ENCODE peak calls at places on chromosomes 11 and 22, in ten cellular contexts. One of them, this sample, is unnamed. For H3K36me3, the result is how much of the 10 kb centered on the place peaks cover.

GRCh38 chr22:23888615-23889401 is 5.4 kb upstream of the MIF start:
- DNase-seq in H1: no peak
- DNase-seq in CD8-positive, alpha-beta memory T cell: no peak
- DNase-seq in mesendoderm: peak
- DNase-seq in tibial nerve: no peak
- DNase-seq in body of pancreas: no peak
- DNase-seq in cardiac muscle cell: peak
- DNase-seq in right atrium auricular region: no peak
- DNase-seq in adrenal gland: no peak
- DNase-seq in BE2C: no peak
- DNase-seq in this sample: no peak

GRCh38 chr22:24965822-24966626 is 13.5 kb downstream of the KIAA1671 start:
- DNase-seq in H1: no peak
- DNase-seq in CD8-positive, alpha-beta memory T cell: no peak
- DNase-seq in mesendoderm: no peak
- DNase-seq in tibial nerve: peak
- DNase-seq in body of pancreas: peak
- DNase-seq in cardiac muscle cell: no peak
- DNase-seq in right atrium auricular region: no peak
- DNase-seq in adrenal gland: peak
- DNase-seq in BE2C: no peak
- DNase-seq in this sample: no peak

GRCh38 chr11:83721286-83721685 is 435.1 kb upstream of the CCDC90B start:
- DNase-seq in H1: no peak
- DNase-seq in CD8-positive, alpha-beta memory T cell: no peak
- DNase-seq in mesendoderm: peak
- DNase-seq in tibial nerve: no peak
- DNase-seq in body of pancreas: no peak
- DNase-seq in cardiac muscle cell: no peak
- DNase-seq in right atrium auricular region: no peak
- DNase-seq in adrenal gland: peak
- DNase-seq in BE2C: no peak
- DNase-seq in this sample: no peak

GRCh38 chr22:42915980-42916765 is 59.1 kb upstream of the ARFGAP3 start:
- DNase-seq in H1: peak
- DNase-seq in CD8-positive, alpha-beta memory T cell: no peak
- DNase-seq in mesendoderm: peak
- DNase-seq in tibial nerve: no peak
- DNase-seq in body of pancreas: peak
- DNase-seq in cardiac muscle cell: no peak
- DNase-seq in right atrium auricular region: no peak
- DNase-seq in adrenal gland: no peak
- DNase-seq in BE2C: no peak
- DNase-seq in this sample: no peak

GRCh38 chr22:23608583-23608982 is 23.5 kb downstream of the DRICH1 start:
- DNase-seq in H1: peak
- DNase-seq in CD8-positive, alpha-beta memory T cell: no peak
- DNase-seq in mesendoderm: peak
- DNase-seq in tibial nerve: no peak
- DNase-seq in body of pancreas: no peak
- DNase-seq in cardiac muscle cell: peak
- DNase-seq in right atrium auricular region: no peak
- DNase-seq in adrenal gland: no peak
- DNase-seq in BE2C: no peak
- DNase-seq in this sample: no peak

GRCh38 chr11:76660533-76661305 is 9.8 kb downstream of the LRRC32 start:
- DNase-seq in H1: no peak
- DNase-seq in CD8-positive, alpha-beta memory T cell: no peak
- DNase-seq in mesendoderm: no peak
- DNase-seq in tibial nerve: no peak
- DNase-seq in body of pancreas: no peak
- DNase-seq in cardiac muscle cell: no peak
- DNase-seq in right atrium auricular region: no peak
- DNase-seq in adrenal gland: no peak
- DNase-seq in BE2C: no peak
- DNase-seq in this sample: no peak

GRCh38 chr11:64799256-64799924 is 3.6 kb downstream of the MAP4K2 start:
- DNase-seq in H1: no peak
- DNase-seq in CD8-positive, alpha-beta memory T cell: no peak
- DNase-seq in mesendoderm: no peak
- DNase-seq in tibial nerve: no peak
- DNase-seq in body of pancreas: no peak
- DNase-seq in cardiac muscle cell: no peak
- DNase-seq in right atrium auricular region: no peak
- DNase-seq in adrenal gland: no peak
- DNase-seq in BE2C: no peak
- DNase-seq in this sample: no peak

GRCh38 chr22:48960981-48961655 is 866.6 kb downstream of the BRD1 start:
- DNase-seq in H1: peak
- DNase-seq in CD8-positive, alpha-beta memory T cell: no peak
- DNase-seq in mesendoderm: peak
- DNase-seq in tibial nerve: no peak
- DNase-seq in body of pancreas: no peak
- DNase-seq in cardiac muscle cell: no peak
- DNase-seq in right atrium auricular region: peak
- DNase-seq in adrenal gland: no peak
- DNase-seq in BE2C: no peak
- DNase-seq in this sample: no peak

GRCh38 chr11:36455658-36456111 is 54.4 kb downstream of the TRAF6 start:
- DNase-seq in H1: no peak
- DNase-seq in CD8-positive, alpha-beta memory T cell: no peak
- DNase-seq in mesendoderm: peak
- DNase-seq in tibial nerve: peak
- DNase-seq in body of pancreas: peak
- DNase-seq in cardiac muscle cell: peak
- DNase-seq in right atrium auricular region: peak
- DNase-seq in adrenal gland: peak
- DNase-seq in BE2C: peak
- DNase-seq in this sample: no peak

GRCh38 chr22:32444068-32444467 is 20.2 kb downstream of the BPIFC start:
- DNase-seq in H1: no peak
- DNase-seq in CD8-positive, alpha-beta memory T cell: no peak
- DNase-seq in mesendoderm: peak
- DNase-seq in tibial nerve: no peak
- DNase-seq in body of pancreas: no peak
- DNase-seq in cardiac muscle cell: peak
- DNase-seq in right atrium auricular region: no peak
- DNase-seq in adrenal gland: no peak
- DNase-seq in BE2C: peak
- DNase-seq in this sample: no peak

GRCh38 chr11:82763167-82763566 is 29.5 kb upstream of the FAM181B start:
- DNase-seq in H1: no peak
- DNase-seq in CD8-positive, alpha-beta memory T cell: no peak
- DNase-seq in mesendoderm: no peak
- DNase-seq in tibial nerve: no peak
- DNase-seq in body of pancreas: no peak
- DNase-seq in cardiac muscle cell: no peak
- DNase-seq in right atrium auricular region: no peak
- DNase-seq in adrenal gland: no peak
- DNase-seq in BE2C: no peak
- DNase-seq in this sample: no peak

GRCh38 chr22:46113910-46114517 is 36.3 kb upstream of the PPARA start:
- DNase-seq in H1: no peak
- DNase-seq in CD8-positive, alpha-beta memory T cell: no peak
- DNase-seq in mesendoderm: no peak
- DNase-seq in tibial nerve: no peak
- DNase-seq in body of pancreas: no peak
- DNase-seq in cardiac muscle cell: no peak
- DNase-seq in right atrium auricular region: no peak
- DNase-seq in adrenal gland: no peak
- DNase-seq in BE2C: peak
- DNase-seq in this sample: no peak

GRCh38 chr11:103585401-103585800 is 451.0 kb upstream of the DDI1 start:
- DNase-seq in H1: no peak
- DNase-seq in CD8-positive, alpha-beta memory T cell: no peak
- DNase-seq in mesendoderm: no peak
- DNase-seq in tibial nerve: no peak
- DNase-seq in body of pancreas: no peak
- DNase-seq in cardiac muscle cell: no peak
- DNase-seq in right atrium auricular region: no peak
- DNase-seq in adrenal gland: no peak
- DNase-seq in BE2C: no peak
- DNase-seq in this sample: no peak
- H3K36me3 ChIP-seq in H1: under half
- H3K36me3 ChIP-seq in CD8-positive, alpha-beta memory T cell: under half
- H3K36me3 ChIP-seq in mesendoderm: under half
- H3K36me3 ChIP-seq in tibial nerve: under half
- H3K36me3 ChIP-seq in body of pancreas: under half
- H3K36me3 ChIP-seq in cardiac muscle cell: under half
- H3K36me3 ChIP-seq in right atrium auricular region: under half
- H3K36me3 ChIP-seq in adrenal gland: under half
- H3K36me3 ChIP-seq in BE2C: under half
- H3K36me3 ChIP-seq in this sample: under half

DNA sequence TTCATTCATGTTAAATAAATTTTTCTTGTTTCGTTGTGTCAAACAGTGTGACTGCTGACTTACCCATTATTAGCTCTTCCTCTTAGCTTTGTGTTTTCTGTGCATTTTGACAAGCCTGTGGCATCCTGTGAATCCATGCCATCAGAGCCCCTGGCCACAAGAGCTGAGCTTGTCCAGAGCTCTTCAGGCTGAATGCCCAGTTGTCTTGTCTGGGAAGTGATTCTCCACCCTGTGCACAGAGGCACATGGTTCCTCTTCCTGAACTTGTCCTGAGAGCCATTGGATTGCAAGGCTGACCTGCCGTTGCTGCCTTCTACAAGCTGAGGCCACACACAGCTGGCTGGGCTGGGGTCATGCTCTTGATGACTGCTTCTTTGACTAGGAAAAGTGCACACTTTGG is 64.1 kb downstream of the PPP6R3 start:
- DNase-seq in H1: no peak
- DNase-seq in CD8-positive, alpha-beta memory T cell: no peak
- DNase-seq in mesendoderm: no peak
- DNase-seq in tibial nerve: no peak
- DNase-seq in body of pancreas: no peak
- DNase-seq in cardiac muscle cell: no peak
- DNase-seq in right atrium auricular region: no peak
- DNase-seq in adrenal gland: no peak
- DNase-seq in BE2C: no peak
- DNase-seq in this sample: no peak
- H3K36me3 ChIP-seq in H1: under half
- H3K36me3 ChIP-seq in CD8-positive, alpha-beta memory T cell: half or more
- H3K36me3 ChIP-seq in mesendoderm: under half
- H3K36me3 ChIP-seq in tibial nerve: under half
- H3K36me3 ChIP-seq in body of pancreas: under half
- H3K36me3 ChIP-seq in cardiac muscle cell: under half
- H3K36me3 ChIP-seq in right atrium auricular region: under half
- H3K36me3 ChIP-seq in adrenal gland: under half
- H3K36me3 ChIP-seq in BE2C: half or more
- H3K36me3 ChIP-seq in this sample: under half

DNA sequence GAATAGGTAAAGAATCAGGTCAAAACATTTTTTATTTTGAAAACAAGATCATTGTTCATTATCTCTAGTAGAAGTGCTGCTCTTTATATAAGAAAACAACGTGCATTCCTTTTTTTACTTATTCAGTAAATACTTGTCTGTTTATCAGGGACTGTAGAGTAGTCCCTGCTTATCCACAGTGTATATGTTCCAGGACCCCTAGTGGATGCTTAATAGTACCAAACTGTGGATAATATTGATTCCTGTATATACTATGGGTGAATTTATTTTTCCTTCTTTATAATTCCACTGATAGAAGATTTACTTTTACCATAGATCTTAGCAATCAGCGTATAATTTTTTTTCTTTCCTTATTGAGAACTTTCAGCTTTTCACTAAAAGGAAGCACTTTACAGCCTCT is 32.6 kb downstream of the CEP295 start:
- DNase-seq in H1: no peak
- DNase-seq in CD8-positive, alpha-beta memory T cell: no peak
- DNase-seq in mesendoderm: no peak
- DNase-seq in tibial nerve: no peak
- DNase-seq in body of pancreas: no peak
- DNase-seq in cardiac muscle cell: peak
- DNase-seq in right atrium auricular region: no peak
- DNase-seq in adrenal gland: no peak
- DNase-seq in BE2C: no peak
- DNase-seq in this sample: no peak
- H3K36me3 ChIP-seq in H1: under half
- H3K36me3 ChIP-seq in CD8-positive, alpha-beta memory T cell: under half
- H3K36me3 ChIP-seq in mesendoderm: under half
- H3K36me3 ChIP-seq in tibial nerve: under half
- H3K36me3 ChIP-seq in body of pancreas: under half
- H3K36me3 ChIP-seq in cardiac muscle cell: half or more
- H3K36me3 ChIP-seq in right atrium auricular region: half or more
- H3K36me3 ChIP-seq in adrenal gland: under half
- H3K36me3 ChIP-seq in BE2C: half or more
- H3K36me3 ChIP-seq in this sample: under half

GRCh38 chr11:3030289-3031070 is 26.7 kb downstream of the CARS1 start:
- DNase-seq in H1: no peak
- DNase-seq in CD8-positive, alpha-beta memory T cell: no peak
- DNase-seq in mesendoderm: no peak
- DNase-seq in tibial nerve: no peak
- DNase-seq in body of pancreas: no peak
- DNase-seq in cardiac muscle cell: no peak
- DNase-seq in right atrium auricular region: no peak
- DNase-seq in adrenal gland: no peak
- DNase-seq in BE2C: no peak
- DNase-seq in this sample: no peak

GRCh38 chr11:3022982-3023381 is 30.9 kb upstream of the NAP1L4 start:
- DNase-seq in H1: no peak
- DNase-seq in CD8-positive, alpha-beta memory T cell: no peak
- DNase-seq in mesendoderm: peak
- DNase-seq in tibial nerve: no peak
- DNase-seq in body of pancreas: no peak
- DNase-seq in cardiac muscle cell: peak
- DNase-seq in right atrium auricular region: no peak
- DNase-seq in adrenal gland: no peak
- DNase-seq in BE2C: no peak
- DNase-seq in this sample: no peak

GRCh38 chr11:3026803-3027202 is 30.4 kb downstream of the CARS1 start:
- DNase-seq in H1: no peak
- DNase-seq in CD8-positive, alpha-beta memory T cell: no peak
- DNase-seq in mesendoderm: no peak
- DNase-seq in tibial nerve: no peak
- DNase-seq in body of pancreas: no peak
- DNase-seq in cardiac muscle cell: no peak
- DNase-seq in right atrium auricular region: no peak
- DNase-seq in adrenal gland: no peak
- DNase-seq in BE2C: no peak
- DNase-seq in this sample: no peak

GRCh38 chr11:3028808-3029207 is 28.4 kb downstream of the CARS1 start:
- DNase-seq in H1: no peak
- DNase-seq in CD8-positive, alpha-beta memory T cell: no peak
- DNase-seq in mesendoderm: no peak
- DNase-seq in tibial nerve: no peak
- DNase-seq in body of pancreas: no peak
- DNase-seq in cardiac muscle cell: no peak
- DNase-seq in right atrium auricular region: no peak
- DNase-seq in adrenal gland: no peak
- DNase-seq in BE2C: no peak
- DNase-seq in this sample: no peak
- H3K36me3 ChIP-seq in H1: under half
- H3K36me3 ChIP-seq in CD8-positive, alpha-beta memory T cell: under half
- H3K36me3 ChIP-seq in mesendoderm: under half
- H3K36me3 ChIP-seq in tibial nerve: under half
- H3K36me3 ChIP-seq in body of pancreas: under half
- H3K36me3 ChIP-seq in cardiac muscle cell: under half
- H3K36me3 ChIP-seq in right atrium auricular region: half or more
- H3K36me3 ChIP-seq in adrenal gland: half or more
- H3K36me3 ChIP-seq in BE2C: under half
- H3K36me3 ChIP-seq in this sample: half or more

GRCh38 chr22:21771631-21771976 is 36.0 kb upstream of the YPEL1 start:
- DNase-seq in H1: no peak
- DNase-seq in CD8-positive, alpha-beta memory T cell: no peak
- DNase-seq in mesendoderm: no peak
- DNase-seq in tibial nerve: no peak
- DNase-seq in body of pancreas: no peak
- DNase-seq in cardiac muscle cell: no peak
- DNase-seq in right atrium auricular region: no peak
- DNase-seq in adrenal gland: no peak
- DNase-seq in BE2C: no peak
- DNase-seq in this sample: no peak
- H3K36me3 ChIP-seq in H1: under half
- H3K36me3 ChIP-seq in CD8-positive, alpha-beta memory T cell: under half
- H3K36me3 ChIP-seq in mesendoderm: under half
- H3K36me3 ChIP-seq in tibial nerve: under half
- H3K36me3 ChIP-seq in body of pancreas: under half
- H3K36me3 ChIP-seq in cardiac muscle cell: under half
- H3K36me3 ChIP-seq in right atrium auricular region: half or more
- H3K36me3 ChIP-seq in adrenal gland: half or more
- H3K36me3 ChIP-seq in BE2C: under half
- H3K36me3 ChIP-seq in this sample: half or more

This sample was measured in CD4-positive, alpha-beta memory T cell.